ENCODE peak calls at places on chromosomes 6 and 20, in seven cellular contexts. L is effector memory CD4-positive, alpha-beta T cell; J is left ventricle myocardium inferior; V is mesendoderm; S is effector CD8-positive, alpha-beta T cell; T is stimulated activated naive CD8-positive, alpha-beta T cell treated with anti-CD3 and anti-CD28 coated beads, Interleukin-15, Interleukin-2, amounts not matched to agents 100 U/mL and 50 U/mL, for 24 hours; Q is GM12865. R is an unnamed sample.

GRCh38 chr6:110490110-110490509 is 13.7 kb upstream of the SLC22A16 start:
- DNase-seq in L (no peak), J (no peak), V (no peak), S (no peak), T (no peak), Q (no peak), R (no peak)

GRCh38 chr6:164013480-164014208 is 599.1 kb downstream of the QKI start:
- DNase-seq in L (no peak), J (no peak), V (no peak), S (no peak), T (no peak), Q (no peak), R (no peak)

GRCh38 chr20:63531686-63532448 is 5.3 kb downstream of the PTK6 start:
- DNase-seq in L (no peak), J (no peak), V (no peak), S (no peak), T (no peak), Q (no peak), R (no peak)

GRCh38 chr20:48120120-48120519 is 334.8 kb upstream of the SULF2 start:
- DNase-seq in L (no peak), J (no peak), V (no peak), S (no peak), T (no peak), Q (no peak), R (no peak)

GRCh38 chr6:53235508-53235907 is 86.9 kb upstream of the GCM1 start:
- DNase-seq in L (no peak), J (no peak), V (no peak), S (no peak), T (no peak), Q (no peak), R (no peak)

GRCh38 chr6:49463612-49463967 is 420 bp downstream of the CENPQ start:
- DNase-seq in L (no peak), J (no peak), V (no peak), S (no peak), T (no peak), Q (no peak), R (peak)

GRCh38 chr6:18101271-18101670 is 21.2 kb downstream of the NHLRC1 start:
- DNase-seq in L (no peak), J (no peak), V (no peak), S (no peak), T (no peak), Q (no peak), R (no peak)

GRCh38 chr6:166032366-166033171 is 135.1 kb downstream of the TBXT start:
- DNase-seq in L (no peak), J (peak), V (peak), S (no peak), T (no peak), Q (peak), R (peak)

GRCh38 chr6:2971420-2972218 is at the start of gene SERPINB6:
- DNase-seq in L (no peak), J (peak), V (no peak), S (no peak), T (peak), Q (no peak), R (peak)

GRCh38 chr6:43942616-43943015 is 172.6 kb downstream of the VEGFA start:
- DNase-seq in L (no peak), J (no peak), V (no peak), S (no peak), T (no peak), Q (no peak), R (no peak)

R was measured in DMS53.